ENCODE peak calls at places on chromosomes 5 and 9, in eight cellular contexts. O is heart left ventricle, E is HFFc6, W is dorsolateral prefrontal cortex, T is choroid plexus epithelial cell, X is HFF-Myc, L is endothelial cell, Z is GM10248. G is an unnamed sample.

GRCh38 chr5:103101079-103101732 is 18.7 kb downstream of the GIN1 start:
- DNase-seq in X (no peak), O (no peak), E (peak), W (no peak), Z (no peak), T (no peak), L (no peak), G (no peak)

GRCh38 chr9:13513262-13513661 is 233.8 kb upstream of the MPDZ start:
- DNase-seq in X (no peak), T (peak), O (no peak), W (no peak), Z (no peak), E (no peak), L (no peak), G (no peak)

GRCh38 chr9:133731876-133732321 is 6.3 kb downstream of the SARDH start:
- DNase-seq in E (peak), X (peak), Z (no peak), L (no peak), O (no peak), T (peak), W (no peak), G (no peak)

GRCh38 chr5:107388111-107388861 is 282.5 kb downstream of the EFNA5 start:
- DNase-seq in W (no peak), E (peak), Z (peak), O (no peak), L (no peak), T (peak), X (peak), G (peak)

GRCh38 chr5:138616508-138616907 is 41.3 kb upstream of the HSPA9 start:
- DNase-seq in X (no peak), E (no peak), O (no peak), W (no peak), Z (no peak), L (no peak), T (no peak), G (no peak)

GRCh38 chr5:80917596-80917995 is 42.6 kb upstream of the RASGRF2 start:
- DNase-seq in W (no peak), O (no peak), E (no peak), Z (no peak), T (no peak), L (no peak), X (peak), G (no peak)

GRCh38 chr5:93583799-93584530 is 943 bp downstream of the NR2F1 start:
- DNase-seq in W (no peak), T (no peak), L (peak), E (peak), X (no peak), Z (no peak), O (peak), G (no peak)

GRCh38 chr5:90985341-90985740 is 397.8 kb downstream of the ARRDC3 start:
- DNase-seq in X (no peak), T (peak), O (no peak), L (no peak), W (no peak), E (no peak), Z (no peak), G (no peak)

GRCh38 chr9:88742483-88742882 is 207.5 kb downstream of the NXNL2 start:
- DNase-seq in X (peak), T (peak), W (no peak), O (no peak), L (no peak), E (peak), Z (no peak), G (no peak)

GRCh38 chr5:135318037-135318436 is 81.0 kb downstream of the MACROH2A1 start:
- DNase-seq in L (no peak), E (no peak), T (no peak), O (no peak), X (no peak), Z (no peak), W (no peak), G (no peak)

GRCh38 chr5:111997308-111998159 is 240.5 kb upstream of the NREP start:
- DNase-seq in O (peak), W (no peak), X (peak), Z (no peak), E (peak), T (peak), L (no peak), G (no peak)

GRCh38 chr9:26413625-26414024 is 479.0 kb downstream of the CAAP1 start:
- DNase-seq in E (no peak), L (no peak), O (no peak), X (no peak), Z (no peak), W (no peak), T (no peak), G (no peak)

GRCh38 chr9:129746092-129746760 is 6.6 kb downstream of the PTGES start:
- DNase-seq in X (no peak), W (no peak), O (no peak), E (no peak), L (no peak), Z (no peak), T (peak), G (no peak)

GRCh38 chr9:25677301-25678146 is 720 bp downstream of the TUSC1 start:
- DNase-seq in Z (peak), O (peak), X (no peak), E (no peak), W (peak), T (peak), L (peak), G (peak)

GRCh38 chr9:38068616-38068865 is 486 bp downstream of the SHB start:
- DNase-seq in L (no peak), X (no peak), O (no peak), E (no peak), T (peak), W (no peak), Z (peak), G (peak)

GRCh38 chr9:38066907-38067610 is 2.0 kb downstream of the SHB start:
- DNase-seq in Z (no peak), W (no peak), X (no peak), T (peak), O (peak), L (peak), E (no peak), G (no peak)

GRCh38 chr9:38067611-38067891 is 1.5 kb downstream of the SHB start:
- DNase-seq in L (peak), W (no peak), E (no peak), Z (no peak), O (peak), X (no peak), T (no peak), G (no peak)

GRCh38 chr9:38067892-38068615 is 973 bp downstream of the SHB start:
- DNase-seq in W (no peak), O (no peak), X (no peak), L (peak), T (no peak), E (no peak), Z (no peak), G (no peak)

DNA sequence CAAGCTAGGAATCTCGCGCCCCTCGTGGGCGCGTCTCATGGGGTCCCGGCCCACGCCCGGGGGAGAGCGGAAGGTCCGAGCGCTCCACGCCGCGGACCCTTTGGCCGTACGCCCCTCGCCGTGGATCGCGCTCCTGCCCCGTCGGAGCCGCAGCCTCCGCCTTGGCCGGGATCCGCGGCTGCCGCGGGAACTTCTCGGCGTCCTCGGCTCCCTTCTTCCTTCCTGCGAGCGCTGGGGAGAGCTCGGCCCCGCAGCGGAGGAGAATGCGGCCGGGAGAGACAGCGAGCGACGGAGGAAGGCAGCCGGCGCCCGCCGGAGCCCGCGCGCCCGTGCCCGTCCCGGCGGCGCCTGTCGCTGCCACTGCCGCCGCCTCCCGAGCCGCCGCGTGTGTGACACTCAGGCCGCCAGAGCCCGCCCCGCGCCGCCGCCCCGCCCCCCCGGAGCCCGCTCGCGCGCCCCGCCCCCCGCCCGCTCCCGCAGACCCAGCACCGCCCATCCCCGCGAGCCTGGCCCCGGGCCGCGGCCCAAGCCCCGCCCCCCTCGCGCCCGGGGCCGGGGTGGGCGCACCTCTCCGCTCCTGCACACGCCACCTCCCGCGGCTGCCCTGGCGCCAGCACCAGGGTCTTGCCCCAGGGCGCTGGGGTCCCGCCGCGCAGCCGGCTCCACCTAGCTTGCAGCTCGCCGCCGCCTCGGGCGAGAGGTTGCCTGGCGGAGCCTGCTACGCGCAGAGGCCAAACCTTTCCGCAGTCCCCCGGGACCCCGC is at the start of gene SHB:
- DNase-seq in L (peak), X (no peak), Z (peak), W (peak), E (peak), O (peak), T (peak), G (peak)
- TF ChIP-seq CTCF in L (no peak), X (no peak), Z (no peak), W (peak), E (peak), O (no peak), T (no peak), G (no peak)

DNA sequence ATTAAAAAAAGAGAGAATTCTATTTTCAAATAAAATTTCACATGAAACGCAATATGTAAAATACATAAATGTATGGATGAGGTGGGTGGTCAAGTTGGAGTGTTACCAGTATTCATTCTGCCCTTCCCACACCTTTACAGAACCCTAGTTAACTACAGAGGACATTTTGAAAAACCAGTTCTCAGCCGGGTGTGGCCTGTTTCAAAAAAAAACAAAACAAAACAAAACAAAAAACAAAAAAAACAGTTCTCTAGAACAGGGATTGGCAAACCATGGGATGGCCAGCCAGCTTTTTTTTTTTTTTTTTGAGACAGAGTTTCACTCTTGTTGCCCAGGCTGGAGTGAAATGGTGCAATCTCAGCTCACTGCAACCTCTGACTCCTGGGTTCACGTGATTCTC is 28.4 kb upstream of the HK3 start:
- DNase-seq in X (no peak), W (no peak), T (no peak), L (no peak), E (no peak), O (no peak), Z (no peak), G (no peak)
- TF ChIP-seq CTCF in X (no peak), W (no peak), T (no peak), L (no peak), E (no peak), O (no peak), Z (no peak), G (no peak)

DNA sequence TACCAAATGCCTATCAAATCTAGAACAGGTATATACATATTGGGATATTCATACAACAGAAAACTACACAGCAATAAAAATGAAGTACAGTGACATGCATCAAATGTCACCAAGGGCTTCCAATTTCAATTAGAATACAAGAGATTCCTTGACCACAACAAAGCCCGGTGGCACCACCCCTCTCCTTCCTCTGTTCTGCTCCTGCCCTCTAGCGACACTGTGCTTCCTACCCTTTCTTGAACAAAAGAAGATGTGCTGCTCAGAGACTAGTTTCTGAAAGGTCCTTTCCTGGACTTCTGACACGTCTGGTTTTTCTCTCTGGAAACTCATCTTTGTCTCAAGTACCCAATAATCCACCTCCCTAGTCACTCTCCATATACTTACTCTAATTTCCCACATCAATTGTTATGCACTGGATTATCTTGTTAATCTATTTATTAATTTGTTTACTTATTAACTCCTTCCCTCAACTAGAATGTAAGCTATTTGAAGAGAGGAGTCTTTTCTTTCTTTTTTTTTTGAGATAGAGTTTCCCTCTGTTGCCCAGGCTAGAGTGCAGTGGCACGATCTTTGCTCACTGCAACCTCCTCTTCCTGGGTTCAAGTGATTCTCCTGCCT is 70.4 kb upstream of the CTSV start:
- DNase-seq in Z (peak), X (peak), O (peak), L (peak), T (peak), E (peak), W (no peak), G (peak)
- TF ChIP-seq CTCF in Z (peak), X (peak), O (peak), L (peak), T (peak), E (peak), W (peak), G (peak)

GRCh38 chr5:171604195-171604594 is 181.4 kb upstream of the SMIM23 start:
- DNase-seq in W (no peak), T (no peak), L (no peak), O (no peak), X (no peak), Z (no peak), E (no peak), G (no peak)

GRCh38 chr5:171610686-171611085 is 174.9 kb upstream of the SMIM23 start:
- DNase-seq in T (no peak), X (no peak), L (no peak), O (no peak), W (no peak), Z (no peak), E (no peak), G (no peak)

GRCh38 chr5:171610053-171610452 is 175.6 kb upstream of the SMIM23 start:
- DNase-seq in T (no peak), W (no peak), X (no peak), Z (no peak), L (no peak), E (no peak), O (no peak), G (no peak)

GRCh38 chr5:171607863-171608262 is 177.8 kb upstream of the SMIM23 start:
- DNase-seq in T (no peak), O (no peak), W (no peak), L (no peak), X (no peak), E (no peak), Z (no peak), G (no peak)

GRCh38 chr5:171606414-171607024 is 179.1 kb upstream of the SMIM23 start:
- DNase-seq in Z (no peak), W (no peak), L (no peak), O (no peak), X (no peak), T (peak), E (no peak), G (no peak)
- TF ChIP-seq CTCF in Z (peak), W (no peak), L (peak), O (no peak), X (peak), T (peak), E (peak), G (peak)

GRCh38 chr5:36150676-36151433 is 832 bp downstream of the LMBRD2 start:
- DNase-seq in T (peak), L (peak), X (no peak), W (peak), E (peak), Z (peak), O (peak), G (peak)
- TF ChIP-seq CTCF in T (no peak), L (no peak), X (no peak), W (no peak), E (no peak), Z (no peak), O (no peak), G (no peak)

GRCh38 chr9:1434082-1434481 is 383.9 kb downstream of the DMRT2 start:
- DNase-seq in L (peak), O (no peak), Z (no peak), E (no peak), T (peak), W (no peak), X (no peak), G (no peak)
- TF ChIP-seq CTCF in L (peak), O (no peak), Z (no peak), E (peak), T (peak), W (no peak), X (no peak), G (no peak)